ENCODE peak calls at places on chromosome 7, in seven cellular contexts. P is pancreas; Y is fibroblast of pulmonary artery; N is NCI-H1105; A is AG04450; B is CD8-positive, alpha-beta memory T cell; D is Calu3. R is an unnamed sample.

GRCh38 chr7:74324499-74325229 is 35.5 kb downstream of the CLIP2 start:
- DNase-seq in B (no peak), N (no peak), P (peak), A (no peak), D (no peak), Y (no peak), R (no peak)

GRCh38 chr7:88801046-88801445 is 5.5 kb upstream of the TEX47 start:
- DNase-seq in P (no peak), B (no peak), N (no peak), Y (no peak), D (no peak), A (no peak), R (no peak)

GRCh38 chr7:158818325-158819213 is 10.7 kb downstream of the ESYT2 start:
- DNase-seq in P (peak), D (peak), Y (peak), A (peak), B (peak), N (no peak), R (peak)

GRCh38 chr7:130927564-130927963 is 193.6 kb upstream of the KLF14 start:
- DNase-seq in B (no peak), D (no peak), N (no peak), A (no peak), Y (no peak), P (no peak), R (no peak)

GRCh38 chr7:76037310-76037709 is 10.5 kb downstream of the STYXL1 start:
- DNase-seq in D (no peak), P (no peak), B (no peak), N (no peak), A (peak), Y (peak), R (no peak)

GRCh38 chr7:114885836-114886235 is 36.1 kb upstream of the MDFIC start:
- DNase-seq in D (no peak), N (no peak), A (no peak), Y (no peak), P (no peak), B (no peak), R (no peak)

GRCh38 chr7:157976406-157976805 is 611.2 kb downstream of the PTPRN2 start:
- DNase-seq in N (no peak), Y (no peak), A (no peak), P (no peak), B (no peak), D (no peak), R (no peak)

GRCh38 chr7:7830122-7830878 is 111.9 kb upstream of the RPA3 start:
- DNase-seq in D (peak), P (no peak), B (no peak), A (no peak), Y (no peak), N (peak), R (no peak)

GRCh38 chr7:157611341-157611740 is 274.5 kb downstream of the DNAJB6 start:
- DNase-seq in A (no peak), D (no peak), N (no peak), B (no peak), P (no peak), Y (no peak), R (no peak)

GRCh38 chr7:68311958-68312357 is 1286.3 kb upstream of the AUTS2 start:
- DNase-seq in B (no peak), Y (no peak), A (no peak), D (no peak), N (no peak), P (no peak), R (no peak)

GRCh38 chr7:137045573-137045972 is 177.1 kb downstream of the CHRM2 start:
- DNase-seq in A (no peak), D (no peak), B (no peak), N (no peak), Y (no peak), P (no peak), R (no peak)

GRCh38 chr7:50837965-50838364 is 55.3 kb upstream of the GRB10 start:
- DNase-seq in B (no peak), Y (peak), P (no peak), A (no peak), D (peak), N (no peak), R (no peak)

GRCh38 chr7:35035511-35035921 is 1.8 kb downstream of the DPY19L1 start:
- DNase-seq in B (no peak), Y (peak), A (no peak), N (no peak), P (no peak), D (peak), R (peak)

GRCh38 chr7:23713285-23714235 is 3.5 kb downstream of the STK31 start:
- DNase-seq in N (no peak), Y (peak), D (peak), A (peak), B (no peak), P (no peak), R (no peak)

GRCh38 chr7:149873968-149874643 is at the start of gene ATP6V0E2:
- DNase-seq in Y (no peak), A (no peak), P (no peak), N (peak), B (no peak), D (no peak), R (peak)

GRCh38 chr7:42869131-42870020 is 42.5 kb downstream of the C7orf25 start:
- DNase-seq in A (no peak), B (no peak), N (no peak), P (no peak), Y (no peak), D (no peak), R (no peak)

GRCh38 chr7:141276031-141276430 is 202.2 kb downstream of the TMEM178B start:
- DNase-seq in B (no peak), D (no peak), N (no peak), Y (no peak), A (no peak), P (no peak), R (no peak)

GRCh38 chr7:80018941-80019808 is 115.5 kb upstream of the GNAI1 start:
- DNase-seq in A (peak), P (no peak), B (no peak), D (peak), N (peak), Y (peak), R (peak)

GRCh38 chr7:27917119-27917518 is 177.2 kb downstream of the TAX1BP1 start:
- DNase-seq in P (no peak), Y (no peak), N (peak), D (no peak), B (no peak), A (no peak), R (no peak)

GRCh38 chr7:15764986-15765385 is 78.5 kb upstream of the MEOX2 start:
- DNase-seq in P (no peak), A (no peak), D (peak), N (no peak), Y (no peak), B (no peak), R (peak)

GRCh38 chr7:1848911-1849311 is 178.8 kb downstream of the ELFN1 start:
- DNase-seq in N (no peak), Y (no peak), D (no peak), B (no peak), P (peak), A (no peak), R (no peak)

GRCh38 chr7:55336540-55336939 is 28.6 kb upstream of the LANCL2 start:
- DNase-seq in D (no peak), B (no peak), A (no peak), Y (no peak), P (no peak), N (no peak), R (no peak)

GRCh38 chr7:133645870-133646492 is 393.1 kb downstream of the EXOC4 start:
- DNase-seq in Y (peak), B (no peak), D (no peak), N (no peak), P (no peak), A (no peak), R (no peak)

GRCh38 chr7:132646064-132646463 is 69.8 kb upstream of the PLXNA4 start:
- DNase-seq in B (no peak), Y (no peak), D (no peak), N (no peak), A (no peak), P (no peak), R (no peak)

GRCh38 chr7:132290021-132290420 is 286.2 kb downstream of the PLXNA4 start:
- DNase-seq in B (no peak), A (no peak), P (no peak), Y (no peak), D (no peak), N (no peak), R (no peak)

GRCh38 chr7:51949726-51950644 is 633.4 kb upstream of the COBL start:
- DNase-seq in Y (no peak), B (no peak), A (no peak), P (no peak), N (no peak), D (no peak), R (no peak)

GRCh38 chr7:138313829-138314178 is 146.3 kb upstream of the TRIM24 start:
- DNase-seq in A (no peak), B (no peak), P (no peak), D (no peak), N (no peak), Y (no peak), R (no peak)

GRCh38 chr7:23315366-23315765 is 16.2 kb downstream of the MALSU1 start:
- DNase-seq in D (no peak), Y (peak), A (no peak), N (no peak), B (no peak), P (no peak), R (no peak)

GRCh38 chr7:148264933-148265557 is 325.5 kb upstream of the C7orf33 start:
- DNase-seq in N (peak), P (no peak), B (no peak), A (no peak), D (peak), Y (peak), R (peak)

GRCh38 chr7:129875745-129876411 is 76.9 kb downstream of the UBE2H start:
- DNase-seq in N (no peak), Y (peak), P (no peak), D (no peak), A (no peak), B (no peak), R (no peak)

GRCh38 chr7:151754142-151754590 is 122.7 kb downstream of the PRKAG2 start:
- DNase-seq in N (no peak), B (no peak), Y (peak), A (peak), D (peak), P (peak), R (peak)

GRCh38 chr7:27064681-27065080 is 31.1 kb downstream of the HOXA1 start:
- DNase-seq in A (no peak), B (no peak), N (no peak), D (no peak), P (no peak), Y (no peak), R (no peak)

GRCh38 chr7:20307119-20307518 is 23.6 kb upstream of the ITGB8 start:
- DNase-seq in D (peak), B (no peak), A (no peak), P (no peak), Y (peak), N (no peak), R (peak)